ENCODE peak calls at places on chromosomes 6 and 20, in four cellular contexts. U, A, S and R are unnamed samples.

GRCh38 chr6:36674942-36675341 is 3.6 kb upstream of the CDKN1A start:
- DNase-seq in S (no peak), A (no peak), U (no peak), R (no peak)

GRCh38 chr20:41005361-41005729 is 23.3 kb upstream of the TOP1 start:
- DNase-seq in S (peak), A (peak), U (peak), R (peak)

GRCh38 chr6:16805190-16805860 is 44.1 kb upstream of the ATXN1 start:
- DNase-seq in A (no peak), S (no peak), U (no peak), R (peak)

GRCh38 chr6:137813308-137813707 is 53.8 kb upstream of the TNFAIP3 start:
- DNase-seq in A (no peak), U (no peak), S (no peak), R (no peak)

GRCh38 chr20:4870906-4871305 is 130.4 kb downstream of the SLC23A2 start:
- DNase-seq in S (no peak), A (no peak), U (no peak), R (no peak)

GRCh38 chr6:34547921-34548644 is 8.0 kb downstream of the SPDEF start:
- DNase-seq in U (no peak), S (no peak), A (no peak), R (no peak)

GRCh38 chr6:22043284-22043962 is 253.4 kb downstream of the PRL start:
- DNase-seq in A (peak), S (peak), U (no peak), R (peak)

GRCh38 chr6:70980800-70981199 is 23.9 kb upstream of the B3GAT2 start:
- DNase-seq in U (no peak), A (no peak), S (no peak), R (no peak)

GRCh38 chr6:42507901-42508300 is 55.9 kb upstream of the UBR2 start:
- DNase-seq in S (no peak), A (no peak), U (no peak), R (peak)

GRCh38 chr6:72857791-72858190 is 235.9 kb downstream of the KCNQ5 start:
- DNase-seq in A (peak), S (no peak), U (no peak), R (peak)

GRCh38 chr20:21234816-21235215 is 68.3 kb upstream of the XRN2 start:
- DNase-seq in S (no peak), U (no peak), A (no peak), R (no peak)

GRCh38 chr6:21831531-21832291 is 238.2 kb downstream of the SOX4 start:
- DNase-seq in A (peak), U (no peak), S (no peak), R (peak)

GRCh38 chr20:49046087-49046900 is at the start of gene CSE1L:
- DNase-seq in A (peak), U (peak), S (peak), R (peak)

GRCh38 chr6:36954262-36954931 is at the start of gene PI16:
- DNase-seq in U (peak), A (no peak), S (no peak), R (no peak)

GRCh38 chr20:25139061-25139705 is 56.3 kb upstream of the ENTPD6 start:
- DNase-seq in U (no peak), A (no peak), S (no peak), R (no peak)

DNA sequence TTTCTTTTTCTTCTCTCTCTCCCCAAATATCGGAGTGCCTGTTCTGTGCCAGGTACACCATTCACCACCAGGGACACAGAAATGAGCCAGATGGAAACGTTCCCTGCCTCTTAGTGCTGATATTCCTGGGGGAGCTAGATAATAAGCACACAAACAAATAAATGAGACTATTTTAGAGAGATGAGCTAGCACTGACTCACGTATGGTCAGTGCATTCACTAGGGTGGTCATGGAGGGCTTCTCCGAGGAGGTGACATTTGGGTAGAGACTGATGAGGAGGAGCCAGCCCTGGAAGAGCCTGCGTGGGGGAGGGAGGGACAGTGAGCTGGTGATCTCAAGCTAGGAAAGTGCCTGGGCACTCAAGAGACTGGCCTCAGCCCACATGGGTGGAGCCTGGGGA is 252.3 kb upstream of the KCNG1 start:
- DNase-seq in A (no peak), U (no peak), S (no peak), R (peak)
- TF ChIP-seq CTCF in A (peak), U (no peak), S (no peak), R (no peak)

DNA sequence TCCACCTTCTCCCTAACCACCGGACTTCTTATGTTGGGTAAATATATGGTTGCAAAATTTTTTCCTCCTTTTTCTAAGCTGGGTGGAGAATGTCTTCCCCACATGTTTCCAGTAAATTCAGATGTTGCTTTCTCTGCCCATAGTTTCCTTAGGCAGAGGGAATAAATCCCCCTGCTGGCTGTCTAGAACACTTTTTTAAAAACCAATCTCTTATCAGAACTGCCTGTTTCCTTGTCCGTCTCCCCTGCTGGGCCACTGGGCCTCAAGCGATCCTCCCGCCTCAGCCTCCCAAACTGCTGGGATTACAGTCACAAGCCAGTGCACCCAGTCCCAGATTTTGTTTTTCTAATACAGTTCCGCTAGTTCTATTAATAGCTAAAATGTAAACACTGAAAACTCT is 9.9 kb upstream of the WFDC2 start:
- DNase-seq in A (peak), U (no peak), S (no peak), R (peak)
- TF ChIP-seq CTCF in A (peak), U (no peak), S (no peak), R (peak)

DNA sequence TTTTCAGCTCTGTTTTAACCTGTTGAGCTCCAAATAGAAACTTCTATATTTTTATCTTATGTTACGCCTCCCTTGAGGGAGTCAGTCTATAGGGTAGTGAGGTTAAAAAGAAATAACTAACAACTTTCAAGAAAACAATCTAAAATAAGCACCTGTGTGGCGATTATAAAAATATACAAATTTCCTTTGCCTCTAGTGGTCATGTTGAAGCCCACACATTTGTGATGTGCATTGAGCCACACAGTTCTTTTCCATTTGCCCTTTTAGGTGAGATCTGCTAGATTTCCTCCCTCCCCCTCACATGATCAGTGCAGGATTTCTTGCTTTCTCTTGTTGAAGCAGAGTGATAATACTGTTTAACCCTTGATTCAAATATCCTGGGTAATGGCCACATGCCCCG is 84.2 kb downstream of the MYB start:
- DNase-seq in U (no peak), S (no peak), A (no peak), R (no peak)
- TF ChIP-seq CTCF in U (no peak), S (no peak), A (no peak), R (no peak)

GRCh38 chr20:47040506-47041125 is 146.0 kb downstream of the EYA2 start:
- DNase-seq in U (no peak), S (no peak), A (no peak), R (no peak)

GRCh38 chr20:47043076-47043475 is 148.4 kb downstream of the EYA2 start:
- DNase-seq in A (no peak), U (no peak), S (no peak), R (no peak)

GRCh38 chr20:47038581-47039560 is 144.2 kb downstream of the EYA2 start:
- DNase-seq in S (no peak), A (peak), U (no peak), R (no peak)

GRCh38 chr20:47042464-47042863 is 147.8 kb downstream of the EYA2 start:
- DNase-seq in U (no peak), A (no peak), S (no peak), R (no peak)

GRCh38 chr20:47041500-47041899 is 146.9 kb downstream of the EYA2 start:
- DNase-seq in A (no peak), S (no peak), U (no peak), R (no peak)
- TF ChIP-seq CTCF in A (no peak), S (no peak), U (no peak), R (no peak)

DNA sequence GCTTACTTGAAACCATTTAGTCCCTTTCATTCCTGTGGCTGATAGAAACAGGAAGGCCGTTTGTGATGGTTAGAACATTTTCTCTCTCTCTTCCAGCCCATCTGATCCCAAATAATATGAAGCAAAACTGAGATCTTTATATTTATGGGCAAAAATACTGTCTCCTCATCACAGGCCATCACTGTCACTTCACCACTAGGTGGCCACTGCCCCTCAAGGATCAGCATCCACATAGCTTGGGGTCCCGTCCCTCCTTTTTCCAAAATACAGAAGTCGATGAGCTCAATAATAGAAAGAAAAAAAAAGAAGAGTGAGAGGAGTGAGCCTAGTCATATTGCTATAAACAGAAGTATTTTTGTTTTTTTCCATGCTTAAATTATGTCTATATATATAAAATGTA is 46.4 kb upstream of the LAMP5 start:
- DNase-seq in S (no peak), A (no peak), U (no peak), R (no peak)
- TF ChIP-seq CTCF in S (peak), A (peak), U (no peak), R (peak)

GRCh38 chr6:84763397-84764331 is 734 bp downstream of the TBX18 start:
- DNase-seq in A (peak), U (peak), S (peak), R (peak)
- TF ChIP-seq CTCF in A (peak), U (peak), S (no peak), R (no peak)

GRCh38 chr20:24131684-24132083 is 143.1 kb upstream of the GGTLC1 start:
- DNase-seq in S (no peak), A (no peak), U (no peak), R (no peak)
- TF ChIP-seq CTCF in S (no peak), A (no peak), U (no peak), R (no peak)